ENCODE peak calls at places on chromosomes 3 and 15, in seven cellular contexts. I is NCI-H2081; L is T-helper 17 cell; T is head of caudate nucleus; B is activated naive CD4-positive, alpha-beta T cell treated with anti-CD3 and anti-CD28 coated beads for 36 hours; M is fibroblast of villous mesenchyme; V is pancreas. J is an unnamed sample.

GRCh38 chr15:92618121-92618520 is 37.5 kb downstream of the FAM174B start:
- DNase-seq in V (no peak), T (no peak), L (no peak), B (no peak), I (no peak), M (no peak), J (no peak)

GRCh38 chr3:72487078-72487765 is 361.0 kb downstream of the SHQ1 start:
- DNase-seq in M (peak), I (no peak), T (no peak), B (peak), L (no peak), V (peak), J (no peak)

GRCh38 chr15:70336425-70337009 is 238.8 kb upstream of the TLE3 start:
- DNase-seq in L (no peak), T (no peak), V (no peak), B (no peak), M (no peak), I (no peak), J (no peak)

GRCh38 chr3:36543276-36543997 is 163.1 kb downstream of the STAC start:
- DNase-seq in I (no peak), B (no peak), M (no peak), V (no peak), T (no peak), L (no peak), J (no peak)

GRCh38 chr15:71424765-71425164 is 309.5 kb downstream of the THSD4 start:
- DNase-seq in M (peak), I (no peak), T (no peak), L (no peak), V (no peak), B (no peak), J (no peak)

GRCh38 chr3:185715091-185715490 is 109.8 kb downstream of the IGF2BP2 start:
- DNase-seq in L (no peak), I (no peak), B (no peak), T (no peak), V (no peak), M (no peak), J (no peak)

GRCh38 chr15:76116138-76116885 is 56.5 kb downstream of the TMEM266 start:
- DNase-seq in I (no peak), V (no peak), L (no peak), B (no peak), M (no peak), T (no peak), J (no peak)

GRCh38 chr15:43187544-43188155 is 2.4 kb downstream of the CCNDBP1 start:
- DNase-seq in L (no peak), I (peak), B (no peak), M (peak), V (no peak), T (no peak), J (peak)

GRCh38 chr3:55497250-55497649 is 10.1 kb upstream of the WNT5A start:
- DNase-seq in M (no peak), T (no peak), V (no peak), I (no peak), B (no peak), L (no peak), J (no peak)

GRCh38 chr3:84547971-84548970 is 410.5 kb upstream of the CADM2 start:
- DNase-seq in L (no peak), V (peak), B (no peak), M (no peak), I (peak), T (peak), J (peak)

GRCh38 chr3:54355795-54356194 is 233.4 kb downstream of the CACNA2D3 start:
- DNase-seq in L (no peak), B (no peak), V (no peak), M (no peak), T (no peak), I (no peak), J (no peak)

J was measured in NCI-H526 treated with DMSO at 0.1 percent for 48 hours.